ENCODE peak calls at places on chromosomes 3 and 15, in seven cellular contexts. One of them, this sample, is unnamed.

GRCh38 chr15:50192926-50193595 is 11.1 kb downstream of the SLC27A2 start:
- DNase-seq in H1: no peak
- DNase-seq in HCT116: no peak
- DNase-seq in SK-N-SH: no peak
- DNase-seq in GM12878: no peak
- DNase-seq in K562: no peak
- DNase-seq in HepG2: no peak
- DNase-seq in this sample: no peak

GRCh38 chr3:34248352-34248751 is 449.9 kb downstream of the PDCD6IP start:
- DNase-seq in H1: no peak
- DNase-seq in HCT116: no peak
- DNase-seq in SK-N-SH: no peak
- DNase-seq in GM12878: peak; percentile 42
- DNase-seq in K562: no peak
- DNase-seq in HepG2: no peak
- DNase-seq in this sample: no peak

GRCh38 chr3:64188810-64189560 is 36.3 kb downstream of the PRICKLE2 start:
- DNase-seq in H1: no peak
- DNase-seq in HCT116: no peak
- DNase-seq in SK-N-SH: no peak
- DNase-seq in GM12878: no peak
- DNase-seq in K562: no peak
- DNase-seq in HepG2: no peak
- DNase-seq in this sample: no peak

GRCh38 chr15:40915106-40915661 is 14.0 kb upstream of the DLL4 start:
- DNase-seq in H1: no peak
- DNase-seq in HCT116: no peak
- DNase-seq in SK-N-SH: no peak
- DNase-seq in GM12878: no peak
- DNase-seq in K562: no peak
- DNase-seq in HepG2: no peak
- DNase-seq in this sample: no peak

GRCh38 chr15:90571063-90571541 is 41.4 kb downstream of the CRTC3 start:
- DNase-seq in H1: no peak
- DNase-seq in HCT116: peak; percentile 43
- DNase-seq in SK-N-SH: no peak
- DNase-seq in GM12878: no peak
- DNase-seq in K562: peak; percentile 53
- DNase-seq in HepG2: no peak
- DNase-seq in this sample: peak; percentile 27

GRCh38 chr15:59105839-59106238 is 893 bp downstream of the CCNB2 start:
- DNase-seq in H1: no peak
- DNase-seq in HCT116: no peak
- DNase-seq in SK-N-SH: peak; percentile 25
- DNase-seq in GM12878: no peak
- DNase-seq in K562: no peak
- DNase-seq in HepG2: no peak
- DNase-seq in this sample: peak; percentile 29

GRCh38 chr3:73623996-73624362 is 762 bp downstream of the PDZRN3 start:
- DNase-seq in H1: peak; percentile 57
- DNase-seq in HCT116: no peak
- DNase-seq in SK-N-SH: peak; percentile 78
- DNase-seq in GM12878: no peak
- DNase-seq in K562: no peak
- DNase-seq in HepG2: no peak
- DNase-seq in this sample: peak; percentile 81

GRCh38 chr3:177536873-177537272 is 339.6 kb upstream of the TBL1XR1 start:
- DNase-seq in H1: no peak
- DNase-seq in HCT116: no peak
- DNase-seq in SK-N-SH: no peak
- DNase-seq in GM12878: no peak
- DNase-seq in K562: no peak
- DNase-seq in HepG2: no peak
- DNase-seq in this sample: no peak

GRCh38 chr3:30498587-30498967 is 107.8 kb upstream of the TGFBR2 start:
- DNase-seq in H1: no peak
- DNase-seq in HCT116: no peak
- DNase-seq in SK-N-SH: no peak
- DNase-seq in GM12878: no peak
- DNase-seq in K562: no peak
- DNase-seq in HepG2: peak; percentile 79
- DNase-seq in this sample: no peak

GRCh38 chr3:30493912-30494311 is 112.5 kb upstream of the TGFBR2 start:
- DNase-seq in H1: no peak
- DNase-seq in HCT116: no peak
- DNase-seq in SK-N-SH: no peak
- DNase-seq in GM12878: no peak
- DNase-seq in K562: no peak
- DNase-seq in HepG2: no peak
- DNase-seq in this sample: no peak

GRCh38 chr3:30495172-30496124 is 111.0 kb upstream of the TGFBR2 start:
- DNase-seq in H1: no peak
- DNase-seq in HCT116: no peak
- DNase-seq in SK-N-SH: no peak
- DNase-seq in GM12878: no peak
- DNase-seq in K562: no peak
- DNase-seq in HepG2: no peak
- DNase-seq in this sample: no peak

GRCh38 chr3:30492581-30493192 is 113.7 kb upstream of the TGFBR2 start:
- DNase-seq in H1: no peak
- DNase-seq in HCT116: no peak
- DNase-seq in SK-N-SH: no peak
- DNase-seq in GM12878: no peak
- DNase-seq in K562: no peak
- DNase-seq in HepG2: peak; percentile 100
- DNase-seq in this sample: no peak

DNA sequence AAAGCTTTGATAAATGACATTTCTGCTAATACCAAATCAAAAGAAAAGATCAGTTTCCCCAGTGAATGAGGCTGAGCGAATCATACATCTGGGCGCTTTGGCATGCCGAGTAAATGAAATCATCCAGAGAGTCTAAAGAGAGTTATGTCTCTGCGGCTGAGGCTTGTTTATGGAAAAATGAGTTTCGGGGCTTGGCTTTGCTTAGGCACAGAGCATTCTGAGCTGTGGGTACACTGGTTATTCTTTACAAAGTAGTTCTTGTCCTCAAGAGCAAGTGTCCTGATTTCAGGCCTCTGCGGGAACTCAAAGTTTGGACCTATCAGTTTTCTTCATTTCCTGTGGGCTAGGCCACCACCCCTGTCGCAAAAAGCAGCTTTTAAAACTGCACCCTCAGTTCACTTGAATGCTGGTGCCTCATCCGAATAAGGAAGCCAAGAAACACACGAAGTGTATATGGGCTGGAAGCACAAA is 109.9 kb upstream of the TGFBR2 start:
- DNase-seq in H1: no peak
- DNase-seq in HCT116: no peak
- DNase-seq in SK-N-SH: no peak
- DNase-seq in GM12878: no peak
- DNase-seq in K562: no peak
- DNase-seq in HepG2: no peak
- DNase-seq in this sample: no peak
- TF ChIP-seq JUND in H1: no peak
- TF ChIP-seq JUND in HCT116: peak; percentile 16
- TF ChIP-seq JUND in SK-N-SH: peak; percentile 61
- TF ChIP-seq JUND in GM12878: no peak
- TF ChIP-seq JUND in K562: no peak
- TF ChIP-seq JUND in HepG2: no peak
- TF ChIP-seq JUND in this sample: no peak

DNA sequence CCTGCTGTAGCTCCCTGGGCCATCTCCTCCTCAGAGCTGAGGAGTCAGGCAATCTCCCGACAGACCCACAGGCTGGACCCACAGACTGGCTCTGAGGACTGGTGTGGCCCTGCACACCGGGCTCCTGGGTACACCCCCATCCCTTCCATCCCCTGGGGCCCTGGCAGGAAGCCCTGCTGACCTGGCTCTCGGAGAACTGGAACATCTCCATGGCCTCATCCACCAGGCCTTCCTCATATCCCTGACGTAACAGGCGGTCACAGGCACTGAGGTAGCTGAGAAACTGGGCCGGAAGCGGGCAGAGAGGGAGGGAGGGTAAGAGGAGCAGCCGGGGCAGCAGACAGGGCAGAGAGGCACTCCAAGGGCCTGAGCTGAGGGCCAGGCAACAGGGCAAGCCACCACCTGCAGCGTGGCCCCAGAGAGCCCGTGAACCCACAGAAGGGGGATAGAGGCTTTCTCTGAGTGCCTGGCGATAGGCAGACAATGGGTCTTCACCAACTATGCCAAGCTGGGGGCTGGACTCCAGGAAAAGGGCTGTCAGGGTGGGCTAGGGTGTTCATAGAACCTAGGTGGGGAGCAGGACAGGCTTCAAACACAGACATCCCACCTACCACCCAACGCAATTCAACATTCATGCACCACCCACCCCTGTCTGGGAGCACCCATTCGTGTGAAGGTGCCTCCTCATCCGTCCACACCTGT is 17.9 kb downstream of the KBTBD13 start:
- DNase-seq in H1: no peak
- DNase-seq in HCT116: no peak
- DNase-seq in SK-N-SH: peak; percentile 22
- DNase-seq in GM12878: no peak
- DNase-seq in K562: no peak
- DNase-seq in HepG2: no peak
- DNase-seq in this sample: no peak
- TF ChIP-seq JUND in H1: no peak
- TF ChIP-seq JUND in HCT116: no peak
- TF ChIP-seq JUND in SK-N-SH: no peak
- TF ChIP-seq JUND in GM12878: no peak
- TF ChIP-seq JUND in K562: no peak
- TF ChIP-seq JUND in HepG2: no peak
- TF ChIP-seq JUND in this sample: no peak

DNA sequence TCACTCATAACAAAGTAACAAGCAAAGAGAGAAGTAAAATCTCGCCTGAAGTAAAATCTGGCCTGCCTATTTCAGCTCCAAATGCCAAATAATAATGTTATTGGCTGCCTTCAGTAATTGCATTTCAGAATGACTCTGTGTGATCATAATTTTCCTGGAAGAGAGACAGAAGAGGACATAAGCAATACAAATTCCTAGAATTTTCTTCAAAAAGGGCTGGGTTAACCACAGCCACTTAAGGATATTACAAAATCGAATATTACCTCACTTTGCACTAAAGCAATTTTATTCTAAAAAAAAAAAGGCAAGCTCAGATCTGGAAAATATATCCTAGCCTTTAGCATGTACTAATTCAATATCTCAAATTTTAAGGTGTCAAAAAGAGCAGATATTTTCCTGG is 116.4 kb downstream of the STAC start:
- DNase-seq in H1: no peak
- DNase-seq in HCT116: no peak
- DNase-seq in SK-N-SH: no peak
- DNase-seq in GM12878: no peak
- DNase-seq in K562: no peak
- DNase-seq in HepG2: no peak
- DNase-seq in this sample: no peak
- TF ChIP-seq JUND in H1: no peak
- TF ChIP-seq JUND in HCT116: no peak
- TF ChIP-seq JUND in SK-N-SH: no peak
- TF ChIP-seq JUND in GM12878: no peak
- TF ChIP-seq JUND in K562: no peak
- TF ChIP-seq JUND in HepG2: no peak
- TF ChIP-seq JUND in this sample: no peak

GRCh38 chr15:95176794-95177577 is 945.6 kb downstream of the MCTP2 start:
- DNase-seq in H1: no peak
- DNase-seq in HCT116: no peak
- DNase-seq in SK-N-SH: no peak
- DNase-seq in GM12878: no peak
- DNase-seq in K562: no peak
- DNase-seq in HepG2: no peak
- DNase-seq in this sample: no peak

GRCh38 chr15:95174281-95174680 is 942.9 kb downstream of the MCTP2 start:
- DNase-seq in H1: no peak
- DNase-seq in HCT116: no peak
- DNase-seq in SK-N-SH: no peak
- DNase-seq in GM12878: no peak
- DNase-seq in K562: no peak
- DNase-seq in HepG2: no peak
- DNase-seq in this sample: peak; percentile 65

GRCh38 chr15:95171551-95171950 is 940.2 kb downstream of the MCTP2 start:
- DNase-seq in H1: no peak
- DNase-seq in HCT116: no peak
- DNase-seq in SK-N-SH: no peak
- DNase-seq in GM12878: no peak
- DNase-seq in K562: no peak
- DNase-seq in HepG2: no peak
- DNase-seq in this sample: no peak

GRCh38 chr15:95175914-95176658 is 944.7 kb downstream of the MCTP2 start:
- DNase-seq in H1: no peak
- DNase-seq in HCT116: no peak
- DNase-seq in SK-N-SH: no peak
- DNase-seq in GM12878: no peak
- DNase-seq in K562: no peak
- DNase-seq in HepG2: no peak
- DNase-seq in this sample: no peak

GRCh38 chr15:95174880-95175279 is 943.5 kb downstream of the MCTP2 start:
- DNase-seq in H1: no peak
- DNase-seq in HCT116: no peak
- DNase-seq in SK-N-SH: no peak
- DNase-seq in GM12878: no peak
- DNase-seq in K562: no peak
- DNase-seq in HepG2: no peak
- DNase-seq in this sample: no peak
- TF ChIP-seq JUND in H1: no peak
- TF ChIP-seq JUND in HCT116: no peak
- TF ChIP-seq JUND in SK-N-SH: no peak
- TF ChIP-seq JUND in GM12878: no peak
- TF ChIP-seq JUND in K562: no peak
- TF ChIP-seq JUND in HepG2: no peak
- TF ChIP-seq JUND in this sample: no peak

GRCh38 chr3:184815046-184815930 is 3.3 kb downstream of the VPS8 start:
- DNase-seq in H1: no peak
- DNase-seq in HCT116: no peak
- DNase-seq in SK-N-SH: no peak
- DNase-seq in GM12878: no peak
- DNase-seq in K562: no peak
- DNase-seq in HepG2: no peak
- DNase-seq in this sample: no peak
- TF ChIP-seq JUND in H1: no peak
- TF ChIP-seq JUND in HCT116: no peak
- TF ChIP-seq JUND in SK-N-SH: peak; percentile 6
- TF ChIP-seq JUND in GM12878: no peak
- TF ChIP-seq JUND in K562: no peak
- TF ChIP-seq JUND in HepG2: no peak
- TF ChIP-seq JUND in this sample: no peak